ENCODE peak calls at places on chromosome 4, in four cellular contexts. One of them, this sample, is unnamed.

GRCh38 chr4:124738994-124739393 is 26.5 kb upstream of the ANKRD50 start:
- DNase-seq in heart right ventricle: no peak
- DNase-seq in colonic mucosa: no peak
- DNase-seq in pancreas: no peak
- DNase-seq in this sample: no peak

GRCh38 chr4:172892300-172892699 is 276.3 kb upstream of the GALNT7 start:
- DNase-seq in heart right ventricle: no peak
- DNase-seq in colonic mucosa: peak; percentile 27
- DNase-seq in pancreas: no peak
- DNase-seq in this sample: no peak

GRCh38 chr4:86011117-86011516 is 348.7 kb downstream of the MAPK10 start:
- DNase-seq in heart right ventricle: no peak
- DNase-seq in colonic mucosa: no peak
- DNase-seq in pancreas: no peak
- DNase-seq in this sample: no peak

GRCh38 chr4:15162465-15163283 is 160.4 kb downstream of the CPEB2 start:
- DNase-seq in heart right ventricle: no peak
- DNase-seq in colonic mucosa: no peak
- DNase-seq in pancreas: no peak
- DNase-seq in this sample: no peak

GRCh38 chr4:20418865-20419451 is 167.3 kb downstream of the SLIT2 start:
- DNase-seq in heart right ventricle: no peak
- DNase-seq in colonic mucosa: no peak
- DNase-seq in pancreas: no peak
- DNase-seq in this sample: no peak

GRCh38 chr4:140256941-140257340 is 103.0 kb upstream of the MAML3 start:
- DNase-seq in heart right ventricle: no peak
- DNase-seq in colonic mucosa: no peak
- DNase-seq in pancreas: no peak
- DNase-seq in this sample: no peak

GRCh38 chr4:67615119-67615518 is 56.6 kb downstream of the STAP1 start:
- DNase-seq in heart right ventricle: no peak
- DNase-seq in colonic mucosa: no peak
- DNase-seq in pancreas: no peak
- DNase-seq in this sample: no peak

GRCh38 chr4:100630341-100630740 is 112.5 kb upstream of the EMCN start:
- DNase-seq in heart right ventricle: no peak
- DNase-seq in colonic mucosa: no peak
- DNase-seq in pancreas: no peak
- DNase-seq in this sample: no peak

GRCh38 chr4:9894604-9895361 is 113.3 kb downstream of the DRD5 start:
- DNase-seq in heart right ventricle: no peak
- DNase-seq in colonic mucosa: no peak
- DNase-seq in pancreas: no peak
- DNase-seq in this sample: no peak

GRCh38 chr4:3123201-3123671 is 48.8 kb downstream of the HTT start:
- DNase-seq in heart right ventricle: no peak
- DNase-seq in colonic mucosa: no peak
- DNase-seq in pancreas: no peak
- DNase-seq in this sample: no peak

GRCh38 chr4:121551881-121552280 is 144.9 kb downstream of the ANXA5 start:
- DNase-seq in heart right ventricle: no peak
- DNase-seq in colonic mucosa: no peak
- DNase-seq in pancreas: no peak
- DNase-seq in this sample: no peak

GRCh38 chr4:153792007-153792892 is 3.4 kb upstream of the SFRP2 start:
- DNase-seq in heart right ventricle: no peak
- DNase-seq in colonic mucosa: peak; percentile 72
- DNase-seq in pancreas: peak; percentile 69
- DNase-seq in this sample: peak; percentile 82

GRCh38 chr4:140743194-140743931 is 12.8 kb downstream of the TBC1D9 start:
- DNase-seq in heart right ventricle: no peak
- DNase-seq in colonic mucosa: no peak
- DNase-seq in pancreas: no peak
- DNase-seq in this sample: no peak

GRCh38 chr4:117326091-117326490 is 240.7 kb upstream of the TRAM1L1 start:
- DNase-seq in heart right ventricle: no peak
- DNase-seq in colonic mucosa: no peak
- DNase-seq in pancreas: no peak
- DNase-seq in this sample: no peak

GRCh38 chr4:105241456-105241855 is 94.8 kb downstream of the TET2 start:
- DNase-seq in heart right ventricle: peak; percentile 69
- DNase-seq in colonic mucosa: no peak
- DNase-seq in pancreas: no peak
- DNase-seq in this sample: peak; percentile 61

GRCh38 chr4:3461515-3462291 is 1.4 kb upstream of the DOK7 start:
- DNase-seq in heart right ventricle: peak; percentile 81
- DNase-seq in colonic mucosa: peak; percentile 70
- DNase-seq in pancreas: peak; percentile 91
- DNase-seq in this sample: peak; percentile 88

GRCh38 chr4:183628189-183628588 is 30.8 kb downstream of the RWDD4 start:
- DNase-seq in heart right ventricle: no peak
- DNase-seq in colonic mucosa: no peak
- DNase-seq in pancreas: no peak
- DNase-seq in this sample: no peak

GRCh38 chr4:56026596-56026995 is 77.9 kb downstream of the CEP135 start:
- DNase-seq in heart right ventricle: no peak
- DNase-seq in colonic mucosa: no peak
- DNase-seq in pancreas: no peak
- DNase-seq in this sample: no peak

GRCh38 chr4:47061435-47061834 is 30.1 kb downstream of the GABRB1 start:
- DNase-seq in heart right ventricle: no peak
- DNase-seq in colonic mucosa: no peak
- DNase-seq in pancreas: no peak
- DNase-seq in this sample: no peak

GRCh38 chr4:72215198-72215597 is 183.4 kb downstream of the NPFFR2 start:
- DNase-seq in heart right ventricle: no peak
- DNase-seq in colonic mucosa: no peak
- DNase-seq in pancreas: no peak
- DNase-seq in this sample: no peak

GRCh38 chr4:26171953-26172352 is 148.9 kb upstream of the RBPJ start:
- DNase-seq in heart right ventricle: no peak
- DNase-seq in colonic mucosa: no peak
- DNase-seq in pancreas: no peak
- DNase-seq in this sample: no peak

GRCh38 chr4:128294464-128294863 is 6.9 kb upstream of the PGRMC2 start:
- DNase-seq in heart right ventricle: no peak
- DNase-seq in colonic mucosa: no peak
- DNase-seq in pancreas: no peak
- DNase-seq in this sample: no peak

GRCh38 chr4:67700119-67700873 is 659 bp downstream of the UBA6 start:
- DNase-seq in heart right ventricle: no peak
- DNase-seq in colonic mucosa: no peak
- DNase-seq in pancreas: no peak
- DNase-seq in this sample: no peak

GRCh38 chr4:124633285-124633941 is 79.1 kb downstream of the ANKRD50 start:
- DNase-seq in heart right ventricle: no peak
- DNase-seq in colonic mucosa: no peak
- DNase-seq in pancreas: no peak
- DNase-seq in this sample: no peak

GRCh38 chr4:87038837-87039715 is 104.3 kb downstream of the AFF1 start:
- DNase-seq in heart right ventricle: peak; percentile 41
- DNase-seq in colonic mucosa: no peak
- DNase-seq in pancreas: peak; percentile 70
- DNase-seq in this sample: peak; percentile 81

GRCh38 chr4:144634978-144635747 is 10.8 kb upstream of the HHIP start:
- DNase-seq in heart right ventricle: no peak
- DNase-seq in colonic mucosa: no peak
- DNase-seq in pancreas: no peak
- DNase-seq in this sample: no peak

GRCh38 chr4:51894246-51894645 is 51.3 kb downstream of the DCUN1D4 start:
- DNase-seq in heart right ventricle: no peak
- DNase-seq in colonic mucosa: no peak
- DNase-seq in pancreas: no peak
- DNase-seq in this sample: no peak

GRCh38 chr4:173960398-173960797 is 323.1 kb downstream of the FBXO8 start:
- DNase-seq in heart right ventricle: no peak
- DNase-seq in colonic mucosa: no peak
- DNase-seq in pancreas: no peak
- DNase-seq in this sample: no peak

GRCh38 chr4:112519689-112520597 is 4.0 kb upstream of the NEUROG2 start:
- DNase-seq in heart right ventricle: no peak
- DNase-seq in colonic mucosa: no peak
- DNase-seq in pancreas: no peak
- DNase-seq in this sample: no peak

GRCh38 chr4:142683997-142684396 is 162.1 kb downstream of the INPP4B start:
- DNase-seq in heart right ventricle: no peak
- DNase-seq in colonic mucosa: no peak
- DNase-seq in pancreas: no peak
- DNase-seq in this sample: no peak

GRCh38 chr4:177123811-177124210 is 185.9 kb upstream of the NEIL3 start:
- DNase-seq in heart right ventricle: no peak
- DNase-seq in colonic mucosa: no peak
- DNase-seq in pancreas: no peak
- DNase-seq in this sample: no peak
- H3K9me3 ChIP-seq in heart right ventricle: peaks cover 14% of the 10 kb centered on the region
- H3K9me3 ChIP-seq in colonic mucosa: no peaks in the 10 kb centered on the region
- H3K9me3 ChIP-seq in pancreas: no peaks in the 10 kb centered on the region
- H3K9me3 ChIP-seq in this sample: no peaks in the 10 kb centered on the region

DNA sequence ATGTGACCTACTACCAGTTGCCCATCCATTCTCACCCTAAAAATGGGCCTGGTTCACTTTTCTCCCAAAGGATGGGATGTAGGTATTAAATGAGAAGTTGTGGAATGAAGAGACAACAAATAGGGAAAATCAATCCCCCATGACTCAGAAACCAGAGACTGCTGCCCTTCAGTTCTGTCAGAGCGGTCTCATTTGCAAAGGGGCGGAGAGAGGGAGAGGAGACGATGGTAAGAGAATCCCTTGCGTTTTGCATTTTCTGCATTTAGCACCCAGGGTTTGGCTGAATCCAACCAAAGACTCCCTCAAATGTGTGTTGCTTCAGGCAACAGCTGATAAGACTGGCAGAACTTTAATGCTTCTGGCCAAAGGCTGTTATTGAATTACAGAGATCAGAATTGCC is 230.2 kb downstream of the EVC2 start:
- DNase-seq in heart right ventricle: no peak
- DNase-seq in colonic mucosa: no peak
- DNase-seq in pancreas: no peak
- DNase-seq in this sample: no peak
- H3K27ac ChIP-seq in heart right ventricle: no peak overlapping the region
- H3K27ac ChIP-seq in colonic mucosa: no peak overlapping the region
- H3K27ac ChIP-seq in pancreas: no peak overlapping the region
- H3K27ac ChIP-seq in this sample: no peak overlapping the region

GRCh38 chr4:5462254-5462835 is 246.0 kb downstream of the EVC2 start:
- DNase-seq in heart right ventricle: no peak
- DNase-seq in colonic mucosa: no peak
- DNase-seq in pancreas: no peak
- DNase-seq in this sample: no peak
- H3K9me3 ChIP-seq in heart right ventricle: no peaks in the 10 kb centered on the region
- H3K9me3 ChIP-seq in colonic mucosa: no peaks in the 10 kb centered on the region
- H3K9me3 ChIP-seq in pancreas: no peaks in the 10 kb centered on the region
- H3K9me3 ChIP-seq in this sample: no peaks in the 10 kb centered on the region

GRCh38 chr4:81566076-81566663 is 94.5 kb upstream of the RASGEF1B start:
- DNase-seq in heart right ventricle: no peak
- DNase-seq in colonic mucosa: no peak
- DNase-seq in pancreas: no peak
- DNase-seq in this sample: no peak
- H3K27ac ChIP-seq in heart right ventricle: peak overlapping the region; percentile 77
- H3K27ac ChIP-seq in colonic mucosa: peak overlapping the region; percentile 73
- H3K27ac ChIP-seq in pancreas: peak overlapping the region; percentile 0
- H3K27ac ChIP-seq in this sample: peak overlapping the region; percentile 78